ENCODE peak calls at places on chromosome 22, in five cellular contexts. I is H54; H is CD4-positive, alpha-beta T cell; S is activated T-cell treated with anti-CD3 and anti-CD28 coated beads for 1 hour; W is stimulated activated CD4-positive, alpha-beta T cell treated with anti-CD3 and anti-CD28 coated beads, Interleukin-15, amount 100 ng/mL, for 1 hour. N is an unnamed sample.

GRCh38 chr22:44046485-44047141 is 22.5 kb downstream of the PARVB start:
- DNase-seq in I (no peak), H (no peak), S (no peak), W (no peak), N (no peak)

GRCh38 chr22:32803020-32803758 is 1.7 kb downstream of the TIMP3 start:
- DNase-seq in I (peak; percentile 29), H (no peak), S (no peak), W (no peak), N (no peak)

GRCh38 chr22:49037701-49038245 is 789.9 kb downstream of the BRD1 start:
- DNase-seq in I (no peak), H (no peak), S (no peak), W (no peak), N (no peak)

GRCh38 chr22:19970479-19971275 is 29.1 kb upstream of the TXNRD2 start:
- DNase-seq in I (peak; percentile 65), H (peak; percentile 59), S (peak; percentile 78), W (peak; percentile 73), N (peak; percentile 57)

GRCh38 chr22:43424201-43424600 is 12.4 kb downstream of the MPPED1 start:
- DNase-seq in I (no peak), H (no peak), S (no peak), W (no peak), N (no peak)

GRCh38 chr22:39144101-39144815 is 8.2 kb downstream of the CBX7 start:
- DNase-seq in I (peak; percentile 47), H (peak; percentile 26), S (peak; percentile 36), W (peak; percentile 26), N (no peak)

GRCh38 chr22:24816841-24817240 is 10.8 kb downstream of the SGSM1 start:
- DNase-seq in I (no peak), H (no peak), S (no peak), W (no peak), N (no peak)

GRCh38 chr22:42229455-42230149 is 40.9 kb downstream of the TCF20 start:
- DNase-seq in I (no peak), H (no peak), S (no peak), W (no peak), N (no peak)

GRCh38 chr22:39090426-39091064 is 6.5 kb upstream of the APOBEC3H start:
- DNase-seq in I (peak; percentile 71), H (peak; percentile 87), S (peak; percentile 67), W (peak; percentile 44), N (peak; percentile 75)

GRCh38 chr22:38148252-38148651 is 33.4 kb downstream of the PLA2G6 start:
- DNase-seq in I (peak; percentile 38), H (no peak), S (no peak), W (no peak), N (no peak)

GRCh38 chr22:49784987-49785614 is 42.6 kb downstream of the BRD1 start:
- DNase-seq in I (no peak), H (no peak), S (no peak), W (no peak), N (no peak)

GRCh38 chr22:28299760-28300159 is 379.9 kb downstream of the TTC28 start:
- DNase-seq in I (no peak), H (no peak), S (no peak), W (no peak), N (no peak)

GRCh38 chr22:31637938-31638618 is 23.9 kb downstream of the PISD start:
- DNase-seq in I (no peak), H (no peak), S (no peak), W (no peak), N (no peak)

GRCh38 chr22:46677323-46678002 is 57.3 kb downstream of the GRAMD4 start:
- DNase-seq in I (no peak), H (no peak), S (no peak), W (no peak), N (no peak)

GRCh38 chr22:39522567-39523300 is 2.4 kb downstream of the ATF4 start:
- DNase-seq in I (no peak), H (no peak), S (no peak), W (no peak), N (no peak)

GRCh38 chr22:38858492-38858891 is 13.5 kb downstream of the CBX6 start:
- DNase-seq in I (no peak), H (no peak), S (no peak), W (no peak), N (no peak)

GRCh38 chr22:50315289-50316113 is 8.1 kb upstream of the PLXNB2 start:
- DNase-seq in I (no peak), H (no peak), S (no peak), W (no peak), N (no peak)

N was measured in activated T-helper 1 cell treated with anti-CD3 and anti-CD28 coated beads, Interleukin-2, amount 50 U/mL, for 16 hours.